ENCODE peak calls at places on chromosomes 12 and 14, in seven cellular contexts. One of them, this sample, is unnamed.

GRCh38 chr14:78029471-78030372 is 140.5 kb upstream of the NRXN3 start:
- DNase-seq in K562: peak
- DNase-seq in adrenal gland: no peak
- DNase-seq in H54: no peak
- DNase-seq in spleen: no peak
- DNase-seq in esophagus squamous epithelium: no peak
- DNase-seq in A549: no peak
- DNase-seq in this sample: no peak

GRCh38 chr12:48852734-48853168 is 788 bp upstream of the DDX23 start:
- DNase-seq in K562: no peak
- DNase-seq in adrenal gland: no peak
- DNase-seq in H54: no peak
- DNase-seq in spleen: no peak
- DNase-seq in esophagus squamous epithelium: no peak
- DNase-seq in A549: no peak
- DNase-seq in this sample: no peak

GRCh38 chr14:77590845-77591506 is 25.5 kb downstream of the SPTLC2 start:
- DNase-seq in K562: no peak
- DNase-seq in adrenal gland: no peak
- DNase-seq in H54: no peak
- DNase-seq in spleen: no peak
- DNase-seq in esophagus squamous epithelium: no peak
- DNase-seq in A549: no peak
- DNase-seq in this sample: peak

GRCh38 chr12:96063046-96063445 is 27.7 kb upstream of the LTA4H start:
- DNase-seq in K562: no peak
- DNase-seq in adrenal gland: no peak
- DNase-seq in H54: no peak
- DNase-seq in spleen: no peak
- DNase-seq in esophagus squamous epithelium: no peak
- DNase-seq in A549: peak
- DNase-seq in this sample: no peak

GRCh38 chr12:115752913-115753726 is 524.4 kb downstream of the MED13L start:
- DNase-seq in K562: peak
- DNase-seq in adrenal gland: peak
- DNase-seq in H54: peak
- DNase-seq in spleen: no peak
- DNase-seq in esophagus squamous epithelium: no peak
- DNase-seq in A549: peak
- DNase-seq in this sample: peak

GRCh38 chr12:94954029-94954685 is 49.3 kb downstream of the NDUFA12 start:
- DNase-seq in K562: peak
- DNase-seq in adrenal gland: peak
- DNase-seq in H54: peak
- DNase-seq in spleen: no peak
- DNase-seq in esophagus squamous epithelium: no peak
- DNase-seq in A549: peak
- DNase-seq in this sample: peak

GRCh38 chr12:112855375-112855774 is 51.4 kb upstream of the OAS1 start:
- DNase-seq in K562: no peak
- DNase-seq in adrenal gland: no peak
- DNase-seq in H54: peak
- DNase-seq in spleen: no peak
- DNase-seq in esophagus squamous epithelium: no peak
- DNase-seq in A549: peak
- DNase-seq in this sample: no peak

GRCh38 chr12:70756791-70757190 is 119.6 kb upstream of the PTPRB start:
- DNase-seq in K562: peak
- DNase-seq in adrenal gland: no peak
- DNase-seq in H54: no peak
- DNase-seq in spleen: no peak
- DNase-seq in esophagus squamous epithelium: no peak
- DNase-seq in A549: no peak
- DNase-seq in this sample: no peak

DNA sequence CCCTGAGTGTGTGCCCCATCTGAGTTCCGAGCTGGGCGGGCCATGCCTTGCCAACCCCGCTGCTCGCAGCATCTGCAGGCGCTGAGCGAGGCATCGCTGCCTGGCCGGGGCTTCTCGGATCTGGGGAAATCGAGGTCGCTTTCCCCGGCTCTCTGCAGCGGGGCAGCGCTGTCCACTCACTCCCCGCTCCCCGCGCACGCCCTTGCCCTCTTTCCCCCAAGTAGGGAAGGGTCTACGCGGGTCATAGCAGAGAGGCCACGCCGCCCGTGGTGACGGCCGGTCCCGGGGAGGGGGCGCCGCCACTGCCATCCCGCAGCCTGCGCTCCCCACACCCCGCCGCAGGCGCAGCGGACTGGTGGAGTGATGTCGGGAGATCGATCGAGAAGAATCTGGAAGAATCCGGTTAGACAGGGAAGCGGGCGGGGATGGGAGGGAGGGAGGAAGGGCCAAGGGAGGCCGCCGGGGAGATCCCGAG is 472 bp upstream of the FKBP4 start:
- DNase-seq in K562: no peak
- DNase-seq in adrenal gland: no peak
- DNase-seq in H54: no peak
- DNase-seq in spleen: peak
- DNase-seq in esophagus squamous epithelium: no peak
- DNase-seq in A549: no peak
- DNase-seq in this sample: peak
- TF ChIP-seq POLR2A in K562: no peak
- TF ChIP-seq POLR2A in adrenal gland: no peak
- TF ChIP-seq POLR2A in H54: no peak
- TF ChIP-seq POLR2A in spleen: no peak
- TF ChIP-seq POLR2A in esophagus squamous epithelium: no peak
- TF ChIP-seq POLR2A in A549: no peak
- TF ChIP-seq POLR2A in this sample: no peak

DNA sequence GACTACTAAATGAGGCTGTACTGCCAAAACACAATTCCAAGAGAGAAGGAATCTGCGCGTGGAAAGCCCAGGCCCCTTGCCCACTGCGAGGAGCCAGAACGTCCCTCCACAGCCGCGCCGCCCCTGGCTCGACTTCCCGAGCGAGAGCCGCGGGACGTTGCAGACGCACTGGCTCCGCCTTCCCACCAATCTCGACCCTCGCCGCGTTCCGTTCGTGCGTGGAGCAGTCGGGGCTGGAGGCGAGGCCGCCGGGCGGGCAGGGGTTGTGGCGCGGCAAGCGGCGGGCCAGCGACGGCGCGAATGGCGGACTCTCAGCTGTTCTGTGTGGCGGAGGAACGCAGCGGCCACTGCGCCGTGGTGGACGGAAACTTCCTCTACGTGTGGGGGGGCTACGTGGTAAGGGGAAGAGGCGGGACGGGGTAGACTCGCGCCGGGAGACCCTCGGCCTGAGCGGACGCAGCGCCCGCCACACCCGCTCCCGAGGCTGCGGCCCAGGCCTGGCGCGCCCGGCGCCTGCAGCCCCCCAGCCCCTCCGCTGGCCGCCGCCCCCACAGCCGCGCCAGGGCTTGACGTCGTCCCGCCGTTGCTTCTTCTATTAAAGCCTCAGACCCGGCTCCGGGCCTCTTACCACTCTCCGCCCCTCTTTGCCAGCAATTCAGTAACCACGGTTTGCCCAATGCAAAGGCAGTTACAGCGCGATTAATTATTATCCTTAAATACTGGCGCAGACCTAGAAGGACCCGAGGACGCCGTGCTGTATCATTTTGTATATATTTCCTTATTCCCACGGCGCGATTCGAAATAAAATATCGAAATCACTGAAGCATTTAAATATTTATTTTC is at the start of gene KLHDC1:
- DNase-seq in K562: peak
- DNase-seq in adrenal gland: peak
- DNase-seq in H54: peak
- DNase-seq in spleen: peak
- DNase-seq in esophagus squamous epithelium: peak
- DNase-seq in A549: peak
- DNase-seq in this sample: peak
- TF ChIP-seq POLR2A in K562: peak
- TF ChIP-seq POLR2A in adrenal gland: peak
- TF ChIP-seq POLR2A in H54: peak
- TF ChIP-seq POLR2A in spleen: peak
- TF ChIP-seq POLR2A in esophagus squamous epithelium: peak
- TF ChIP-seq POLR2A in A549: peak
- TF ChIP-seq POLR2A in this sample: peak

GRCh38 chr12:42325776-42326465 is at the start of the genes PPHLN1 and ZCRB1:
- DNase-seq in K562: peak
- DNase-seq in adrenal gland: peak
- DNase-seq in H54: peak
- DNase-seq in spleen: peak
- DNase-seq in esophagus squamous epithelium: peak
- DNase-seq in A549: peak
- DNase-seq in this sample: peak
- TF ChIP-seq POLR2A in K562: peak
- TF ChIP-seq POLR2A in adrenal gland: peak
- TF ChIP-seq POLR2A in H54: peak
- TF ChIP-seq POLR2A in spleen: no peak
- TF ChIP-seq POLR2A in esophagus squamous epithelium: peak
- TF ChIP-seq POLR2A in A549: peak
- TF ChIP-seq POLR2A in this sample: peak

DNA sequence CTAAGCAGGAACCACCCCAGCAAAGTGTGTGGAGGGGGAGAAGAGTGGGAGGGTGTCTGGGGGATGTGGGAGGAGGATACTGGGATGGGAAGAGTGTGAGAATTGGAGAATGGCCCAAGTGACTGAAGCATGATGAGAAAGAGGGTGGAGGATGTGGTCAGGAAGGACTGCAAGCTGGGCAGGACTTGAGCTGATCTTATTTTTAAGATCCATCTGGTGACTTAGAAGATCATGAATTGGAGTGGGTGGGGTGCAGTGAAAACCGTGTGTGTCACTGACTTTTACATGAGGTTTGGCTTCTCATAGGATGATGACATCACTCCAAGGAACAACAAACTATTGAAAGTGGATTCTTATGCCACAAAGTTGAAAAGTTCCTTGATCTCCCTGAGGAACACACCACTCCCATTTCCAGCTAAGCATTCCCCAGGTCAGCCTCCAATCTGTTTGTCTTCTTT is 287.5 kb downstream of the GALC start:
- DNase-seq in K562: no peak
- DNase-seq in adrenal gland: no peak
- DNase-seq in H54: no peak
- DNase-seq in spleen: no peak
- DNase-seq in esophagus squamous epithelium: no peak
- DNase-seq in A549: no peak
- DNase-seq in this sample: no peak
- TF ChIP-seq POLR2A in K562: no peak
- TF ChIP-seq POLR2A in adrenal gland: no peak
- TF ChIP-seq POLR2A in H54: no peak
- TF ChIP-seq POLR2A in spleen: no peak
- TF ChIP-seq POLR2A in esophagus squamous epithelium: no peak
- TF ChIP-seq POLR2A in A549: no peak
- TF ChIP-seq POLR2A in this sample: no peak

DNA sequence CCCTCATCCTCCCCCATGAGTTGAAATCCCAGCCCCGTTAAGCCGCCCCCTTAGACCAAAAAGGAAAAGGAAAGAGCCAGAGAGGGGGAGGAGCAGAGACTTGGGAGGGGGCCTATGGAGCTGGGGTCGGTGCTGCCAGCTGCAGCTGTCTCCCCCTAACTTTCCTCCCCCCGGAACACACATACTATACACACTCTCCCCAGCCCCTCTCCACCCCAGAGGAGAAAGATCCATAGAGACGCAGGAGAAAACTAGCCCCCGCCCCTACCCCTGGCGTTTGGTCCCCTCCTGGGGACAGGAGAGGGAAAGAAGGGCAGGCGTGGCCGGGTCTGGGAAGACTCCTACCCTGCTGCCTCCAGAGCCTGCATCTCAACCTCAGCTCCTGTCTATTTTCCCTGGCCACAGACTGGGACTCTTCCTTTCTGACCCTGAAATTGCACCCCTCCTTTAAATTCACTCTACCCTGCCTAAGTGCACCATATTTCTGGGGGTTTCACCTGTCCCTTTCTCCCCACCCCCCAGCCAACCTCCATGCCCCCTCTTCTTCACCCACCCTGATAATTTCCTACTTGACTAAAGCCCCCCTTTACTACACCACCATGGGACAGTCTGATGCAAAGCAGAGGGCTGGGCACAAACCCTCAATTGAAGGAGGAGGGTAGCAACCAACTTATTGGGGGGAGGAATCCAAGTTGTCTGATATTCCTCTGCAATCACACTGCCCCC is 1.6 kb upstream of the HOXC9 start:
- DNase-seq in K562: no peak
- DNase-seq in adrenal gland: no peak
- DNase-seq in H54: no peak
- DNase-seq in spleen: no peak
- DNase-seq in esophagus squamous epithelium: no peak
- DNase-seq in A549: no peak
- DNase-seq in this sample: no peak
- TF ChIP-seq POLR2A in K562: no peak
- TF ChIP-seq POLR2A in adrenal gland: no peak
- TF ChIP-seq POLR2A in H54: no peak
- TF ChIP-seq POLR2A in spleen: no peak
- TF ChIP-seq POLR2A in esophagus squamous epithelium: no peak
- TF ChIP-seq POLR2A in A549: no peak
- TF ChIP-seq POLR2A in this sample: no peak